ENCODE peak calls at places on chromosome 4, in seven cellular contexts. P, F, Y, C, N, L and D are unnamed samples.

GRCh38 chr4:72205831-72206230 is 174.0 kb downstream of the NPFFR2 start:
- DNase-seq in N (no peak), C (no peak), Y (no peak), F (no peak), P (no peak), L (no peak), D (no peak)

GRCh38 chr4:99395595-99396364 is 39.4 kb downstream of the ADH7 start:
- DNase-seq in C (no peak), N (peak; percentile 49), F (no peak), P (peak; percentile 83), Y (no peak), L (no peak), D (no peak)

GRCh38 chr4:146245246-146245645 is 30.9 kb downstream of the REELD1 start:
- DNase-seq in F (no peak), Y (peak; percentile 46), C (peak; percentile 36), L (no peak), N (no peak), P (no peak), D (no peak)

GRCh38 chr4:165415910-165416309 is 37.1 kb downstream of the CPE start:
- DNase-seq in Y (no peak), C (no peak), L (no peak), P (no peak), F (no peak), N (no peak), D (no peak)

GRCh38 chr4:165360041-165360782 is 18.6 kb upstream of the CPE start:
- DNase-seq in P (no peak), C (no peak), F (no peak), N (no peak), L (no peak), Y (no peak), D (no peak)

GRCh38 chr4:23290656-23291055 is 597.9 kb downstream of the GBA3 start:
- DNase-seq in C (no peak), N (no peak), Y (no peak), F (no peak), L (no peak), P (peak; percentile 0), D (no peak)

GRCh38 chr4:5970381-5971076 is 47.7 kb downstream of the C4orf50 start:
- DNase-seq in N (no peak), P (no peak), L (peak; percentile 76), F (no peak), C (no peak), Y (no peak), D (no peak)

GRCh38 chr4:154595807-154596206 is 5.3 kb upstream of the FGA start:
- DNase-seq in Y (no peak), L (no peak), P (no peak), N (no peak), C (peak; percentile 27), F (no peak), D (no peak)

GRCh38 chr4:55409468-55410171 is 13.9 kb downstream of the TMEM165 start:
- DNase-seq in N (no peak), F (no peak), P (peak; percentile 40), Y (no peak), C (no peak), L (no peak), D (no peak)

GRCh38 chr4:53914313-53915016 is 149.9 kb downstream of the CHIC2 start:
- DNase-seq in Y (no peak), N (no peak), L (no peak), P (peak; percentile 62), C (peak; percentile 28), F (peak; percentile 21), D (peak; percentile 94)

GRCh38 chr4:76296421-76296820 is 10.1 kb upstream of the STBD1 start:
- DNase-seq in N (no peak), L (no peak), P (no peak), F (no peak), Y (no peak), C (no peak), D (no peak)

GRCh38 chr4:13399257-13399656 is 84.9 kb downstream of the RAB28 start:
- DNase-seq in N (no peak), L (no peak), F (no peak), Y (no peak), P (peak; percentile 31), C (no peak), D (no peak)

GRCh38 chr4:952881-953573 is 20.3 kb downstream of the DGKQ start:
- DNase-seq in N (no peak), C (no peak), F (no peak), P (no peak), L (peak; percentile 75), Y (peak; percentile 48), D (peak; percentile 28)

GRCh38 chr4:163473576-163473975 is at the start of gene TKTL2:
- DNase-seq in C (no peak), P (no peak), N (no peak), Y (no peak), L (no peak), F (no peak), D (no peak)

GRCh38 chr4:17166954-17167353 is 268.5 kb upstream of the LDB2 start:
- DNase-seq in P (peak; percentile 44), Y (no peak), F (no peak), L (no peak), C (no peak), N (peak; percentile 29), D (no peak)

GRCh38 chr4:48831532-48832015 is 686 bp downstream of the OCIAD1 start:
- DNase-seq in Y (no peak), P (peak; percentile 27), F (no peak), C (no peak), L (no peak), N (no peak), D (no peak)

GRCh38 chr4:8860892-8861575 is 10.6 kb downstream of the HMX1 start:
- DNase-seq in Y (no peak), C (no peak), N (no peak), P (no peak), F (no peak), L (no peak), D (no peak)

GRCh38 chr4:187183351-187183750 is 459.7 kb upstream of the FAT1 start:
- DNase-seq in L (no peak), P (peak; percentile 75), F (no peak), C (no peak), N (peak; percentile 88), Y (no peak), D (no peak)

GRCh38 chr4:134364928-134365327 is 163.3 kb upstream of the PABPC4L start:
- DNase-seq in N (no peak), P (no peak), L (no peak), Y (no peak), C (no peak), F (no peak), D (no peak)

DNA sequence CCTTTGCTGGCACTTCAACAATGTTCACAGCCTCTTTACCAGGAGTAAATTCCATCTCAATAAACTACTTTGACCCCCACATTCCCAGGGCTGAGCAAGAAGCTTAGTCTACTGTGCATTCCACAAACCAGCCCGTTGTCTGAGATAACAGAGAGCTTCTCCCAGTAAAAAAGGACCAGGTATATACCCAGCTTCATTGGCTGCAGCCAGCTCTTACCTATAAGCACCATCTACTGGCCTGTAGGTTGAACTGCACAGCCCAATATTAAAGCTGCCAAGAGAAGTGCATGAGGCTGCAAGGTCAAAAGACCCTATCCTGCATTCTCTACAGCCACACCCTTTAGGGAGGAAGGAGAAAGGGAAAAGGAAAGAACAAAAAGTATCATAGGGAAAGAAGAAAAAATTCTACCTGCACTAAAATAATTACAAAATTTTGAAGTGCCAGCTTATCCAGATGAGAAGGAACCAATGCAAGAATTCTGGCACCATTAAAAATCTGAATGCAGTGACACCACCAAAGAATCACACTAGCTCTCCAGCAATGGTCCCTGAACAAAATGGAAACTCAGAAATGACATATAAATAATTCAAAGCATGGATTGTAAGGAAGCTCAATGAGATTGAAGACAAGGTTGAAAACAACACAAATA is 45.7 kb upstream of the INTU start:
- DNase-seq in F (peak; percentile 29), Y (no peak), N (peak; percentile 20), C (peak; percentile 65), P (peak; percentile 36), L (no peak), D (no peak)
- TF ChIP-seq CTCF in F (peak; percentile 47), Y (peak; percentile 41), N (peak; percentile 89), C (peak; percentile 66), P (peak; percentile 83), L (no peak), D (peak; percentile 67)

GRCh38 chr4:105894570-105895323 is 524 bp upstream of the NPNT start:
- DNase-seq in N (peak; percentile 60), Y (peak; percentile 45), P (peak; percentile 32), L (no peak), C (peak; percentile 63), F (no peak), D (no peak)

GRCh38 chr4:105896461-105896939 is 1.2 kb downstream of the NPNT start:
- DNase-seq in P (no peak), C (no peak), F (no peak), N (no peak), Y (no peak), L (no peak), D (no peak)

GRCh38 chr4:105895324-105895608 is at the start of gene NPNT:
- DNase-seq in F (no peak), C (peak; percentile 85), N (no peak), L (no peak), P (no peak), Y (no peak), D (no peak)

GRCh38 chr4:105896984-105897760 is 1.9 kb downstream of the NPNT start:
- DNase-seq in F (no peak), Y (no peak), L (no peak), N (no peak), P (no peak), C (peak; percentile 43), D (no peak)

GRCh38 chr4:105895609-105896460 is 564 bp downstream of the NPNT start:
- DNase-seq in C (peak; percentile 68), Y (peak; percentile 61), N (no peak), F (peak; percentile 6), P (peak; percentile 4), L (peak; percentile 85), D (no peak)
- TF ChIP-seq CTCF in C (peak; percentile 21), Y (no peak), N (no peak), F (no peak), P (no peak), L (no peak), D (no peak)

GRCh38 chr4:148444296-148445070 is 2.3 kb upstream of the NR3C2 start:
- DNase-seq in P (no peak), N (no peak), L (peak; percentile 88), C (peak; percentile 48), F (no peak), Y (peak; percentile 73), D (no peak)
- TF ChIP-seq CTCF in P (no peak), N (no peak), L (no peak), C (no peak), F (no peak), Y (peak; percentile 15), D (no peak)

DNA sequence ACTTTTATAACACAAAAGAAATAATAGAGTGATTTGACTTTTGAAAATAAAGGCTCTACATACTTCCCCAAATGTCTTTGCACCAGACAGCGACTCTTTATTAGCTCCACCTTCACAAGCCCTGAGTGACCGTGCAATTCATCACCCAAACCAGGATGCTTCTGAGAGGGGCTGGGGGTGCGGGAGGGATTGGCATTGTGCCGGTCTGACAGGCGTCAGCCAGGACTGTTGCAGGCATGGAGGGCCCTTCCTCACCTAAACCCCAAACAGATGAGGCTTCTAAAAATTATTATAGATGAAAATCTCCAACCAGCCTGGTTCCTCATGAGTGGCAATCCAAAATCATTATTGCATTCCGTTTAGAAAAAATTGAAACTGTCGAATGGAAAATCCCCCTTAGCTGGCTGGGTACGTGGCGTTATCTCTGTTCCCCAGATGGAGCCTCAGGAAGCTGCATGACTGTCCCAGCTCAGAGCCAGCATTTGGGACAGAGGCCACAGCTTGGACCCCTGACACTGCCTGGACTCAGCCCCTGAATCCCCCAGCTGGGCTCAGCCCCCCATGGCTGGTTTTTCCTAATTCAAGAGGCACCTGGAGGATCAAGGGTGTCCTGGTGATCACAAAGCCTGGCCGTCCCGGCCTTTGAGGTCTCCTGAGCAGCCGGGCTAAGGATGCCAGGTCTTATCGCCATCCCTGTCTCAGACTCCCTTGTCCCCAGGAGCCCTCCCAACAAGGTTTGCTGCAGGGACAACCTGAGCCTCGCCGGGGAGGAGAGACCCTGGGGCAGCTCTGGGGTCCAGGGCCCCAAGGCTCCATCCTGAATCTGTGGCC is 60.4 kb downstream of the SORCS2 start:
- DNase-seq in Y (no peak), F (no peak), P (no peak), N (no peak), L (no peak), C (no peak), D (no peak)
- TF ChIP-seq CTCF in Y (no peak), F (no peak), P (no peak), N (no peak), L (no peak), C (no peak), D (no peak)